ENCODE peak calls at places on chromosomes 6 and 20, in seven cellular contexts. J is stimulated activated CD4-positive, alpha-beta T cell treated with anti-CD3 and anti-CD28 coated beads, Interleukin-1b, Interleukin-23, amount 100 ng/mL, for 4 hours; K is NCI-H146; C is KG1; A is epithelial cell of esophagus; V is stimulated activated CD8-positive, alpha-beta memory T cell treated with anti-CD3 and anti-CD28 coated beads, Interleukin-4, amount 100 ng/mL, for 4 hours; Q is posterior cingulate gyrus. Z is an unnamed sample.

GRCh38 chr6:106223300-106223930 is 102.1 kb downstream of the ATG5 start:
- DNase-seq in J (peak; percentile 42), K (peak; percentile 43), C (peak; percentile 35), A (peak; percentile 85), V (peak; percentile 52), Q (no peak), Z (peak; percentile 67)

GRCh38 chr6:118580585-118581419 is 32.7 kb downstream of the PLN start:
- DNase-seq in J (no peak), K (peak; percentile 64), C (peak; percentile 17), A (peak; percentile 77), V (no peak), Q (no peak), Z (peak; percentile 55)

GRCh38 chr6:136774228-136775041 is 17.8 kb downstream of the MAP3K5 start:
- DNase-seq in J (no peak), K (no peak), C (no peak), A (peak; percentile 86), V (no peak), Q (no peak), Z (no peak)

GRCh38 chr6:123794799-123795198 is 8.9 kb upstream of the NKAIN2 start:
- DNase-seq in J (no peak), K (no peak), C (no peak), A (no peak), V (no peak), Q (no peak), Z (no peak)

GRCh38 chr20:64049887-64050260 is 435 bp upstream of the SOX18 start:
- DNase-seq in J (no peak), K (no peak), C (no peak), A (no peak), V (no peak), Q (no peak), Z (no peak)

GRCh38 chr6:135853986-135854385 is 2.5 kb downstream of the PDE7B start:
- DNase-seq in J (no peak), K (no peak), C (no peak), A (no peak), V (no peak), Q (no peak), Z (no peak)

GRCh38 chr6:108167449-108167903 is 1.7 kb downstream of the NR2E1 start:
- DNase-seq in J (no peak), K (no peak), C (no peak), A (no peak), V (no peak), Q (no peak), Z (no peak)

GRCh38 chr20:38173237-38174156 is 8.4 kb upstream of the TGM2 start:
- DNase-seq in J (no peak), K (no peak), C (no peak), A (peak; percentile 89), V (no peak), Q (peak; percentile 81), Z (no peak)

GRCh38 chr20:53831812-53832211 is 238.2 kb upstream of the ZNF217 start:
- DNase-seq in J (no peak), K (no peak), C (no peak), A (no peak), V (no peak), Q (no peak), Z (no peak)

GRCh38 chr20:23136893-23137745 is 51.0 kb upstream of the CD93 start:
- DNase-seq in J (no peak), K (no peak), C (no peak), A (peak; percentile 96), V (no peak), Q (peak; percentile 48), Z (no peak)

GRCh38 chr20:6623989-6624388 is 143.5 kb upstream of the BMP2 start:
- DNase-seq in J (no peak), K (no peak), C (no peak), A (no peak), V (no peak), Q (no peak), Z (no peak)

GRCh38 chr20:52552181-52552872 is 360.7 kb upstream of the ZFP64 start:
- DNase-seq in J (no peak), K (no peak), C (no peak), A (peak; percentile 83), V (no peak), Q (no peak), Z (no peak)

GRCh38 chr20:1392443-1392692 is 486 bp downstream of the FKBP1A start:
- DNase-seq in J (no peak), K (peak; percentile 51), C (no peak), A (no peak), V (no peak), Q (no peak), Z (no peak)

GRCh38 chr6:80280258-80281010 is 174.0 kb downstream of the BCKDHB start:
- DNase-seq in J (no peak), K (no peak), C (no peak), A (peak; percentile 89), V (no peak), Q (no peak), Z (no peak)